ENCODE peak calls at places on chromosomes 7 and 10, in six cellular contexts. One of them, this sample, is unnamed.

GRCh38 chr10:58846856-58847255 is 329.6 kb upstream of the PHYHIPL start:
- DNase-seq in HL-60: no peak
- DNase-seq in astrocyte of the spinal cord: no peak
- DNase-seq in brain microvascular endothelial cell: no peak
- DNase-seq in naive thymus-derived CD4-positive, alpha-beta T cell: no peak
- DNase-seq in tibial nerve: no peak
- DNase-seq in this sample: no peak

GRCh38 chr10:49135575-49136313 is 1.9 kb upstream of the FAM170B start:
- DNase-seq in brain microvascular endothelial cell: peak; percentile 56
- DNase-seq in astrocyte of the spinal cord: peak; percentile 56
- DNase-seq in tibial nerve: no peak
- DNase-seq in naive thymus-derived CD4-positive, alpha-beta T cell: no peak
- DNase-seq in HL-60: no peak
- DNase-seq in this sample: no peak

GRCh38 chr10:111481271-111482073 is 404.6 kb downstream of the ADRA2A start:
- DNase-seq in brain microvascular endothelial cell: no peak
- DNase-seq in astrocyte of the spinal cord: no peak
- DNase-seq in HL-60: no peak
- DNase-seq in naive thymus-derived CD4-positive, alpha-beta T cell: no peak
- DNase-seq in tibial nerve: no peak
- DNase-seq in this sample: peak; percentile 44

GRCh38 chr10:82211331-82211730 is 336.3 kb downstream of the NRG3 start:
- DNase-seq in astrocyte of the spinal cord: no peak
- DNase-seq in tibial nerve: no peak
- DNase-seq in naive thymus-derived CD4-positive, alpha-beta T cell: no peak
- DNase-seq in brain microvascular endothelial cell: no peak
- DNase-seq in HL-60: no peak
- DNase-seq in this sample: no peak

GRCh38 chr7:5373300-5373699 is 50.3 kb downstream of the TNRC18 start:
- DNase-seq in brain microvascular endothelial cell: no peak
- DNase-seq in naive thymus-derived CD4-positive, alpha-beta T cell: no peak
- DNase-seq in astrocyte of the spinal cord: no peak
- DNase-seq in tibial nerve: no peak
- DNase-seq in HL-60: no peak
- DNase-seq in this sample: no peak

GRCh38 chr7:88395720-88396119 is 89.0 kb upstream of the STEAP4 start:
- DNase-seq in tibial nerve: no peak
- DNase-seq in HL-60: peak; percentile 82
- DNase-seq in brain microvascular endothelial cell: no peak
- DNase-seq in naive thymus-derived CD4-positive, alpha-beta T cell: no peak
- DNase-seq in astrocyte of the spinal cord: no peak
- DNase-seq in this sample: no peak

GRCh38 chr7:6096581-6096980 is 65.4 kb downstream of the ANKRD61 start:
- DNase-seq in HL-60: no peak
- DNase-seq in tibial nerve: no peak
- DNase-seq in naive thymus-derived CD4-positive, alpha-beta T cell: no peak
- DNase-seq in astrocyte of the spinal cord: no peak
- DNase-seq in brain microvascular endothelial cell: no peak
- DNase-seq in this sample: no peak

GRCh38 chr10:104104926-104105325 is 17.0 kb upstream of the SFR1 start:
- DNase-seq in HL-60: no peak
- DNase-seq in naive thymus-derived CD4-positive, alpha-beta T cell: no peak
- DNase-seq in astrocyte of the spinal cord: peak; percentile 35
- DNase-seq in tibial nerve: no peak
- DNase-seq in brain microvascular endothelial cell: peak; percentile 38
- DNase-seq in this sample: no peak

GRCh38 chr10:74640134-74640533 is 186.3 kb upstream of the KAT6B start:
- DNase-seq in astrocyte of the spinal cord: peak; percentile 45
- DNase-seq in tibial nerve: no peak
- DNase-seq in brain microvascular endothelial cell: no peak
- DNase-seq in naive thymus-derived CD4-positive, alpha-beta T cell: no peak
- DNase-seq in HL-60: no peak
- DNase-seq in this sample: no peak

GRCh38 chr7:99606531-99606930 is 8.5 kb downstream of the TMEM225B start:
- DNase-seq in astrocyte of the spinal cord: no peak
- DNase-seq in brain microvascular endothelial cell: no peak
- DNase-seq in naive thymus-derived CD4-positive, alpha-beta T cell: no peak
- DNase-seq in HL-60: no peak
- DNase-seq in tibial nerve: no peak
- DNase-seq in this sample: no peak

GRCh38 chr7:138981332-138982203 is at the start of gene KIAA1549:
- DNase-seq in naive thymus-derived CD4-positive, alpha-beta T cell: peak; percentile 25
- DNase-seq in tibial nerve: no peak
- DNase-seq in brain microvascular endothelial cell: no peak
- DNase-seq in HL-60: peak; percentile 29
- DNase-seq in astrocyte of the spinal cord: peak; percentile 48
- DNase-seq in this sample: peak; percentile 69

GRCh38 chr10:3473271-3473670 is 300.7 kb upstream of the PITRM1 start:
- DNase-seq in tibial nerve: no peak
- DNase-seq in brain microvascular endothelial cell: no peak
- DNase-seq in naive thymus-derived CD4-positive, alpha-beta T cell: no peak
- DNase-seq in astrocyte of the spinal cord: no peak
- DNase-seq in HL-60: no peak
- DNase-seq in this sample: no peak

GRCh38 chr7:47503283-47503682 is 78.6 kb downstream of the TNS3 start:
- DNase-seq in HL-60: no peak
- DNase-seq in astrocyte of the spinal cord: peak; percentile 41
- DNase-seq in naive thymus-derived CD4-positive, alpha-beta T cell: no peak
- DNase-seq in tibial nerve: no peak
- DNase-seq in brain microvascular endothelial cell: no peak
- DNase-seq in this sample: no peak

GRCh38 chr7:54109501-54109900 is 432.7 kb upstream of the VSTM2A start:
- DNase-seq in tibial nerve: no peak
- DNase-seq in HL-60: no peak
- DNase-seq in brain microvascular endothelial cell: no peak
- DNase-seq in naive thymus-derived CD4-positive, alpha-beta T cell: no peak
- DNase-seq in astrocyte of the spinal cord: no peak
- DNase-seq in this sample: no peak

GRCh38 chr10:63573068-63573697 is 52.0 kb downstream of the REEP3 start:
- DNase-seq in brain microvascular endothelial cell: no peak
- DNase-seq in astrocyte of the spinal cord: peak; percentile 87
- DNase-seq in tibial nerve: no peak
- DNase-seq in naive thymus-derived CD4-positive, alpha-beta T cell: no peak
- DNase-seq in HL-60: no peak
- DNase-seq in this sample: no peak

GRCh38 chr7:25600521-25600920 is 372.2 kb upstream of the NPVF start:
- DNase-seq in tibial nerve: no peak
- DNase-seq in brain microvascular endothelial cell: no peak
- DNase-seq in naive thymus-derived CD4-positive, alpha-beta T cell: no peak
- DNase-seq in astrocyte of the spinal cord: no peak
- DNase-seq in HL-60: no peak
- DNase-seq in this sample: no peak

GRCh38 chr7:84647797-84648762 is 453.5 kb upstream of the SEMA3A start:
- DNase-seq in brain microvascular endothelial cell: peak; percentile 74
- DNase-seq in astrocyte of the spinal cord: peak; percentile 85
- DNase-seq in naive thymus-derived CD4-positive, alpha-beta T cell: no peak
- DNase-seq in tibial nerve: no peak
- DNase-seq in HL-60: no peak
- DNase-seq in this sample: peak; percentile 21

GRCh38 chr10:10903620-10904019 is 114.1 kb upstream of the CELF2 start:
- DNase-seq in naive thymus-derived CD4-positive, alpha-beta T cell: no peak
- DNase-seq in brain microvascular endothelial cell: no peak
- DNase-seq in HL-60: no peak
- DNase-seq in astrocyte of the spinal cord: no peak
- DNase-seq in tibial nerve: no peak
- DNase-seq in this sample: no peak

GRCh38 chr7:140165422-140165821 is 11.4 kb downstream of the KDM7A start:
- DNase-seq in tibial nerve: no peak
- DNase-seq in brain microvascular endothelial cell: peak; percentile 48
- DNase-seq in naive thymus-derived CD4-positive, alpha-beta T cell: no peak
- DNase-seq in HL-60: no peak
- DNase-seq in astrocyte of the spinal cord: peak; percentile 74
- DNase-seq in this sample: no peak

GRCh38 chr7:74485611-74486010 is 31.9 kb downstream of the GTF2IRD1 start:
- DNase-seq in astrocyte of the spinal cord: no peak
- DNase-seq in tibial nerve: no peak
- DNase-seq in naive thymus-derived CD4-positive, alpha-beta T cell: no peak
- DNase-seq in HL-60: no peak
- DNase-seq in brain microvascular endothelial cell: no peak
- DNase-seq in this sample: no peak

GRCh38 chr7:114979388-114979787 is 57.5 kb downstream of the MDFIC start:
- DNase-seq in brain microvascular endothelial cell: peak; percentile 37
- DNase-seq in astrocyte of the spinal cord: peak; percentile 61
- DNase-seq in HL-60: no peak
- DNase-seq in naive thymus-derived CD4-positive, alpha-beta T cell: no peak
- DNase-seq in tibial nerve: peak; percentile 63
- DNase-seq in this sample: peak; percentile 2

GRCh38 chr10:88852327-88852726 is 683 bp upstream of the ANKRD22 start:
- DNase-seq in brain microvascular endothelial cell: no peak
- DNase-seq in HL-60: no peak
- DNase-seq in tibial nerve: no peak
- DNase-seq in astrocyte of the spinal cord: no peak
- DNase-seq in naive thymus-derived CD4-positive, alpha-beta T cell: no peak
- DNase-seq in this sample: no peak

GRCh38 chr10:88850712-88851111 is 932 bp downstream of the ANKRD22 start:
- DNase-seq in brain microvascular endothelial cell: no peak
- DNase-seq in HL-60: no peak
- DNase-seq in tibial nerve: no peak
- DNase-seq in astrocyte of the spinal cord: no peak
- DNase-seq in naive thymus-derived CD4-positive, alpha-beta T cell: no peak
- DNase-seq in this sample: no peak

GRCh38 chr10:88851706-88852105 is at the start of gene ANKRD22:
- DNase-seq in brain microvascular endothelial cell: peak; percentile 44
- DNase-seq in naive thymus-derived CD4-positive, alpha-beta T cell: no peak
- DNase-seq in astrocyte of the spinal cord: peak; percentile 50
- DNase-seq in tibial nerve: no peak
- DNase-seq in HL-60: peak; percentile 96
- DNase-seq in this sample: peak; percentile 37

GRCh38 chr10:88849224-88849623 is 2.4 kb downstream of the ANKRD22 start:
- DNase-seq in brain microvascular endothelial cell: peak; percentile 20
- DNase-seq in tibial nerve: no peak
- DNase-seq in HL-60: peak; percentile 56
- DNase-seq in naive thymus-derived CD4-positive, alpha-beta T cell: no peak
- DNase-seq in astrocyte of the spinal cord: peak; percentile 32
- DNase-seq in this sample: no peak

DNA sequence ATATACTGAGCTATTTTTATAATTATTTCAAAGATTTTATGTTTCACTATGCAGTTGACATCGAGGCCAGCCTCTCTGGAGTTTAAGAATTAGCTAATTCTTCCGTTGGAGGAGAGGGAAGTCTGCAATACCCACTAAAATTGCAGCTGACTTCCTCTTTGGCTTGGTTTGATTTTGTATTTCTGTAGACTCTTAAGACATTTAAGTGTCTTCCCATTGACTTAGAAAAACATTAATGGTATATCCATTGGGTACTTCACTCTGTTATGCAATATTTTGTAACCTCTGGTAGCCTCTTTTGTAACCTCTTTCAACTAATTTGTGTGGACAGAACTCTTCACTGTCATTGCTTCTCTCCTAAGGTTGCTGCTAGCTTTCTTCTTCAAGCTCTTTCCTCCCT is 1.5 kb upstream of the ANKRD22 start:
- DNase-seq in tibial nerve: no peak
- DNase-seq in astrocyte of the spinal cord: no peak
- DNase-seq in HL-60: peak; percentile 95
- DNase-seq in naive thymus-derived CD4-positive, alpha-beta T cell: no peak
- DNase-seq in brain microvascular endothelial cell: no peak
- DNase-seq in this sample: no peak
- H3K4me3 ChIP-seq in tibial nerve: no peak overlapping the region
- H3K4me3 ChIP-seq in astrocyte of the spinal cord: no peak overlapping the region
- H3K4me3 ChIP-seq in HL-60: peak overlapping the region; percentile 4
- H3K4me3 ChIP-seq in naive thymus-derived CD4-positive, alpha-beta T cell: no peak overlapping the region
- H3K4me3 ChIP-seq in brain microvascular endothelial cell: no peak overlapping the region
- H3K4me3 ChIP-seq in this sample: no peak overlapping the region

DNA sequence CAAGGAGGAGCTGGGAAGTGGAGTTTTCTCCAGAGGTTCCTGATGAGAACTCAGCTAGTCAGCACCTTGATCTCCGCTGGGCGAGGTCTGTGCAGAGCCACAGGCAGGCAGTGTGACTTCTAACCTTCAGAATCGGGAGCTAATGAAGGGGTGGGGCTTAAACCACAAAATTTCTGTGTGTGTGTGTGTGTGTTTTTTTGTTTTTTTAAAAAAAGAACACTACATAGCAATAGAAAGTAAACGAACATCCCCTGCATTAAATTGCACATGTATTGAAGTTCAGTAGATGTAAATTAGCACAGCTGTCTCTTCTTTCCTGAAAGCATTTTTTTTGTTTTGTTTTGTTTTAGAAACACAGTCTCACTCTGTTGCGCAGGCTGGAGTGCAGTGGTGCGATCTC is 46.2 kb downstream of the RBM17 start:
- DNase-seq in tibial nerve: no peak
- DNase-seq in HL-60: no peak
- DNase-seq in astrocyte of the spinal cord: no peak
- DNase-seq in naive thymus-derived CD4-positive, alpha-beta T cell: no peak
- DNase-seq in brain microvascular endothelial cell: no peak
- DNase-seq in this sample: no peak
- H3K4me3 ChIP-seq in tibial nerve: no peak overlapping the region
- H3K4me3 ChIP-seq in HL-60: no peak overlapping the region
- H3K4me3 ChIP-seq in astrocyte of the spinal cord: no peak overlapping the region
- H3K4me3 ChIP-seq in naive thymus-derived CD4-positive, alpha-beta T cell: no peak overlapping the region
- H3K4me3 ChIP-seq in brain microvascular endothelial cell: no peak overlapping the region
- H3K4me3 ChIP-seq in this sample: no peak overlapping the region

DNA sequence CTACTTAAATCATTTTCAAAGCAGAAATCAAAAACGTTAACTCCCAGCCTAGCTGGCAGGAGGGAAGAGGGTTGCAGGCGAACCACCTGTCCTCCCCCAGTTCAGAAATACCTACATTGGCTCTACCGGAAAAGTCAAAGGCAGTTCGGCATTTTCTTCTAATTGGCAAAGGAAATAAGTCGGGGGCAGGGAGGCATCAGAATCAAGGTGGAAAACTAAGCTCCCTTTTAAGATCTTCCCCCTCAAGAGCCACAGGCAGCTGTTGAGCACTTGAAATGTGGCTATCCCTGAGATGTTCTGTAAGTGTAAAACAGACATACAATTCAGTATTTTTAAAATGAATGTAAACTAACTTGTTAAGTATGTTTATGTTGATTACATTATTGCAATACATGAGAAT is 957 bp upstream of the ELMO1 start:
- DNase-seq in naive thymus-derived CD4-positive, alpha-beta T cell: peak; percentile 21
- DNase-seq in HL-60: no peak
- DNase-seq in astrocyte of the spinal cord: no peak
- DNase-seq in brain microvascular endothelial cell: no peak
- DNase-seq in tibial nerve: no peak
- DNase-seq in this sample: no peak
- H3K4me3 ChIP-seq in naive thymus-derived CD4-positive, alpha-beta T cell: peak overlapping the region; percentile 83
- H3K4me3 ChIP-seq in HL-60: peak overlapping the region; percentile 79
- H3K4me3 ChIP-seq in astrocyte of the spinal cord: no peak overlapping the region
- H3K4me3 ChIP-seq in brain microvascular endothelial cell: no peak overlapping the region
- H3K4me3 ChIP-seq in tibial nerve: peak overlapping the region; percentile 80
- H3K4me3 ChIP-seq in this sample: no peak overlapping the region

GRCh38 chr10:12708921-12709320 is 292.6 kb downstream of the CCDC3 start:
- DNase-seq in HL-60: no peak
- DNase-seq in naive thymus-derived CD4-positive, alpha-beta T cell: no peak
- DNase-seq in astrocyte of the spinal cord: peak; percentile 64
- DNase-seq in tibial nerve: no peak
- DNase-seq in brain microvascular endothelial cell: peak; percentile 49
- DNase-seq in this sample: peak; percentile 79

GRCh38 chr10:12710594-12711343 is 290.7 kb downstream of the CCDC3 start:
- DNase-seq in naive thymus-derived CD4-positive, alpha-beta T cell: peak; percentile 78
- DNase-seq in astrocyte of the spinal cord: peak; percentile 91
- DNase-seq in HL-60: no peak
- DNase-seq in tibial nerve: peak; percentile 72
- DNase-seq in brain microvascular endothelial cell: peak; percentile 79
- DNase-seq in this sample: peak; percentile 59

GRCh38 chr10:12710157-12710556 is 291.4 kb downstream of the CCDC3 start:
- DNase-seq in tibial nerve: no peak
- DNase-seq in HL-60: no peak
- DNase-seq in naive thymus-derived CD4-positive, alpha-beta T cell: no peak
- DNase-seq in brain microvascular endothelial cell: no peak
- DNase-seq in astrocyte of the spinal cord: no peak
- DNase-seq in this sample: no peak

GRCh38 chr10:12711344-12711708 is 290.2 kb downstream of the CCDC3 start:
- DNase-seq in tibial nerve: no peak
- DNase-seq in brain microvascular endothelial cell: no peak
- DNase-seq in HL-60: no peak
- DNase-seq in naive thymus-derived CD4-positive, alpha-beta T cell: no peak
- DNase-seq in astrocyte of the spinal cord: no peak
- DNase-seq in this sample: no peak

GRCh38 chr10:12709516-12709915 is 292.0 kb downstream of the CCDC3 start:
- DNase-seq in naive thymus-derived CD4-positive, alpha-beta T cell: no peak
- DNase-seq in astrocyte of the spinal cord: peak; percentile 52
- DNase-seq in brain microvascular endothelial cell: no peak
- DNase-seq in HL-60: no peak
- DNase-seq in tibial nerve: no peak
- DNase-seq in this sample: no peak
- H3K4me3 ChIP-seq in naive thymus-derived CD4-positive, alpha-beta T cell: no peak overlapping the region
- H3K4me3 ChIP-seq in astrocyte of the spinal cord: no peak overlapping the region
- H3K4me3 ChIP-seq in brain microvascular endothelial cell: no peak overlapping the region
- H3K4me3 ChIP-seq in HL-60: no peak overlapping the region
- H3K4me3 ChIP-seq in tibial nerve: no peak overlapping the region
- H3K4me3 ChIP-seq in this sample: no peak overlapping the region

This sample was measured in MG63.